ENCODE peak calls at places on chromosomes 4 and X, in seven cellular contexts. N is tibial nerve, Y is ovary, J is upper lobe of left lung, K is IMR-90, L is A549, G is HepG2. X is an unnamed sample.

GRCh38 chr4:140764785-140765392 is 8.7 kb upstream of the TBC1D9 start:
- DNase-seq in N (no peak), J (no peak), L (no peak), K (no peak), G (no peak), Y (no peak), X (no peak)

GRCh38 chr4:52588771-52589591 is 70.1 kb downstream of the USP46 start:
- DNase-seq in G (no peak), L (no peak), N (no peak), J (no peak), Y (no peak), K (peak; percentile 97), X (peak; percentile 78)

GRCh38 chr4:107930821-107931774 is at the start of gene CYP2U1:
- DNase-seq in L (peak; percentile 66), J (peak; percentile 97), N (peak; percentile 81), G (peak; percentile 68), K (peak; percentile 67), Y (peak; percentile 86), X (peak; percentile 71)

GRCh38 chrX:39636481-39636880 is 461.3 kb downstream of the BCOR start:
- DNase-seq in L (no peak), N (no peak), J (no peak), Y (no peak), K (peak; percentile 6), G (no peak), X (no peak)

GRCh38 chrX:41108007-41108683 is 22.9 kb downstream of the USP9X start:
- DNase-seq in J (no peak), N (no peak), L (no peak), K (no peak), Y (no peak), G (no peak), X (no peak)

GRCh38 chr4:19152264-19152663 is 1099.4 kb upstream of the SLIT2 start:
- DNase-seq in Y (no peak), N (no peak), K (no peak), L (no peak), J (no peak), G (no peak), X (no peak)

GRCh38 chr4:53601251-53601764 is 10.0 kb upstream of the LNX1 start:
- DNase-seq in G (peak; percentile 27), L (no peak), Y (peak; percentile 38), J (no peak), N (peak; percentile 35), K (no peak), X (peak; percentile 30)

GRCh38 chr4:153260553-153261306 is 56.5 kb downstream of the TRIM2 start:
- DNase-seq in L (no peak), K (peak; percentile 23), J (no peak), N (no peak), G (no peak), Y (no peak), X (no peak)

GRCh38 chrX:133475521-133475920 is 60.2 kb upstream of the GPC4 start:
- DNase-seq in Y (no peak), L (no peak), J (no peak), N (no peak), K (no peak), G (no peak), X (no peak)

GRCh38 chrX:21493226-21493850 is 119.1 kb downstream of the CNKSR2 start:
- DNase-seq in K (peak; percentile 47), L (no peak), Y (no peak), G (no peak), J (no peak), N (no peak), X (no peak)

GRCh38 chr4:153618831-153619230 is 65.2 kb upstream of the TLR2 start:
- DNase-seq in K (peak; percentile 13), G (no peak), J (no peak), L (no peak), Y (no peak), N (no peak), X (no peak)

GRCh38 chr4:122107680-122108079 is 44.5 kb upstream of the BLTP1 start:
- DNase-seq in N (no peak), L (no peak), J (no peak), K (no peak), G (no peak), Y (no peak), X (no peak)

GRCh38 chr4:5383191-5383980 is 325.0 kb downstream of the EVC2 start:
- DNase-seq in Y (no peak), J (no peak), N (no peak), G (no peak), L (no peak), K (peak; percentile 74), X (no peak)

GRCh38 chrX:102845020-102845419 is 92.1 kb upstream of the RAB40AL start:
- DNase-seq in K (no peak), N (no peak), J (no peak), G (no peak), Y (no peak), L (no peak), X (no peak)

GRCh38 chrX:17744896-17745523 is 7.7 kb downstream of the SCML1 start:
- DNase-seq in G (peak; percentile 81), L (no peak), K (no peak), N (no peak), Y (no peak), J (no peak), X (no peak)

GRCh38 chrX:97367149-97367548 is 483.4 kb downstream of the RPA4 start:
- DNase-seq in J (no peak), Y (no peak), G (no peak), L (no peak), K (peak; percentile 67), N (no peak), X (no peak)

GRCh38 chr4:169205146-169205806 is 65.5 kb downstream of the SH3RF1 start:
- DNase-seq in G (no peak), K (no peak), J (no peak), L (no peak), Y (no peak), N (no peak), X (no peak)

GRCh38 chr4:56123547-56123946 is 174.8 kb downstream of the CEP135 start:
- DNase-seq in N (no peak), L (no peak), K (no peak), J (no peak), Y (no peak), G (no peak), X (no peak)

GRCh38 chrX:109632906-109633504 is 8.0 kb upstream of the KCNE5 start:
- DNase-seq in K (peak; percentile 26), G (no peak), J (no peak), Y (no peak), N (no peak), L (peak; percentile 13), X (no peak)

GRCh38 chr4:139223682-139224317 is 46.8 kb upstream of the ELF2 start:
- DNase-seq in K (peak; percentile 76), G (no peak), L (no peak), J (no peak), Y (no peak), N (no peak), X (no peak)

GRCh38 chr4:3812211-3812934 is 46.2 kb downstream of the ADRA2C start:
- DNase-seq in G (peak; percentile 57), L (no peak), J (no peak), N (no peak), Y (no peak), K (no peak), X (no peak)

GRCh38 chrX:925652-926061 is 286.8 kb downstream of the CRLF2 start:
- DNase-seq in K (no peak), L (no peak), Y (no peak), J (no peak), N (no peak), G (no peak), X (no peak)

GRCh38 chrX:107676559-107677378 is 48.5 kb downstream of the PRPS1 start:
- DNase-seq in N (peak; percentile 74), G (no peak), Y (peak; percentile 81), K (peak; percentile 84), L (peak; percentile 62), J (peak; percentile 96), X (peak; percentile 91)
- H3K4me3 ChIP-seq in N (peak overlapping the region; percentile 51), G (no peak overlapping the region), Y (peak overlapping the region; percentile 63), K (peak overlapping the region; percentile 42), L (peak overlapping the region; percentile 61), J (peak overlapping the region; percentile 51), X (peak overlapping the region; percentile 64)

DNA sequence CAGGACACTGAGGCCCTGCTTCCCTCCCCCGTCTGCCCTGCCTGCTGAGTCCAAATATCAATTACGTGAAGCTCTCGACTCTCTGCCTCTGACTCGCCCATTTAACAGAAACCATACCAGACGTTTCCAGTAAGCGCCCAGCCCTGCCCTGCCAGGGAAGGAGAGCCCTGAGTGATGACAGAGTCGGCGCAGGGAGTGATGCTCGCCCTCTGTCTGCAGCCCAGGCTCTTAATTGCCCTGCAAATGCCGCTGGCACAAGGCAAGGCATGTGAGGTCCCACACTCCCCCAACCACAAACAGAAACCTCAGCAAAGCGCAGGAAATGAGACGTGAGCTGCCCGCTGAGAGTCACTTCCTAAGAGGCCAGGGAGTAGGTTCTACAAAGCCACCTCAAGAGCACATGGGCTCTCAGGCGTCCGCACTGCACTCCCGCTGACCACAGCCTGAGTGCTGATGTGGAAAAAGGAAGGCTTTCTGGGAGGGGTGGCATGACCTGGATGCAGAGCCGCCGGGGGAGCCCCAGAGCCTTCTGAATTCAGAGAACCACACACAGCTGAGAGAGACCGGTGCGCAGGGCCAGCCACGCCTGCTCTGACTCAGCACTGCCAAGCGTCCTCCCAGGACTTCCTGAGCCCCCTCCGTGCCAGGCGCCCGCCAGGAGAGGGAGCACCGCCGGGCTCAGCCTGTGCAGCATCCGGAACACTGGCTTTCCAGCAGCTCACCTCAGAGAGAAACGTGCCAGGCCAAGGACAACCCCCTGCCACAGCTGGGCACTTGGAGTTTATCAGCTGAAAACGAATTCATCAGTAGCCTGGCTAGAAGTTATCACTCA is 5.3 kb downstream of the ZFYVE28 start:
- DNase-seq in K (peak; percentile 85), G (peak; percentile 70), J (peak; percentile 92), L (peak; percentile 84), Y (peak; percentile 73), N (peak; percentile 41), X (peak; percentile 67)
- TF ChIP-seq POLR2A in K (no peak), G (no peak), J (no peak), L (peak; percentile 40), Y (no peak), N (no peak), X (no peak)

GRCh38 chrX:68461541-68461940 is 28.2 kb upstream of the OPHN1 start:
- DNase-seq in G (no peak), K (peak; percentile 22), J (no peak), L (no peak), Y (no peak), N (no peak), X (no peak)
- H3K27ac ChIP-seq in G (no peak overlapping the region), K (no peak overlapping the region), J (no peak overlapping the region), L (no peak overlapping the region), Y (no peak overlapping the region), N (no peak overlapping the region), X (no peak overlapping the region)

DNA sequence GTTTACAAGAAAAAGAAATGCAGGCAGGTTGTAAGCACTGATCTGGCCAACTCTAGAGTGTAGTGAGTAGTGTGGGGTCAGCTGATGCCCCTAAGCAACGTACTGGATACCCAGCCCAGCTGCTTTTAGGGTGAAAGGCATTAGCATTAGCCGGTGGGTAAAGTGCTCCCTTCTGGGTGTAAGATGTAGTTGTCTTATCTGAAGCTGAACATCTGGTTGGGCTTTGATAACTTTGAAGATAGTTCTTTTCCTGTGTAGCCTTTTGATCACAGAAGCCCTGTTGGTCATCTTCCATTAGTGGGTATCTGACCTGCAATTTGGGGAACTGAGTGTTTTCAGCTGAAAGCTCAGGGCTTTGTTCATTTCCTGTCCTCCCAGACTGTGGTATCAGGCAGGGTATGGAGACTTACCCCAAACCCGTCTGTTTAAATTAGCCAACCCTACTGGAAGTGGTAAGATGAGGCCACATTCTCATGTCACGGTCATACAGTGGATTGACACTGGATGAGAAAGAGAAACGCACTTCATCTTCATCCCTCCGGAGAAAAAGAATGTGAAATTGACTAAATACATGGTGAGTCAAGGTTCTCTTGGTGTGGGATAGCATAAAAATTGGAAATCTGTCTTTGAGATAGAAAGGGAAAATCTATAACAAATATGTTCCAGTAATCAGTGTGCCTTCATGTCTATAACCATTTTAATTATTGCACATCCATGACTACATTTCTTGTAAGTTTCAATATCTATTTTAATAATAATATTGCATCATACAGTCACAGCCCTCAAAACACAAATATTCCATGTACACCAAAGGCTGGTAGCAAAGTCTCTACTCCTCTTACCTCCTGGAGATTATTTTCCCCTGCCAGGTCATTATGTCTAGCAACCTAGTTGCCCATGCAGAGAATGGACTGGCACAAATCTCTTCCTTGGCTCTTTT is 8.7 kb downstream of the RHOH start:
- DNase-seq in G (no peak), K (no peak), L (no peak), J (no peak), Y (no peak), N (no peak), X (no peak)
- H3K4me3 ChIP-seq in G (no peak overlapping the region), K (no peak overlapping the region), L (no peak overlapping the region), J (no peak overlapping the region), Y (no peak overlapping the region), N (no peak overlapping the region), X (no peak overlapping the region)